ENCODE peak calls at places on chromosome 14, in six cellular contexts. X is gastrocnemius medialis; U is lung; F is effector memory CD4-positive, alpha-beta T cell; M is Peyer's patch; B is psoas muscle. S is an unnamed sample.
A peak's percentile ranks its signal among the peaks of the same experiment; 100 is the strongest.

GRCh38 chr14:54098536-54098935 is 141.9 kb upstream of the BMP4 start:
- DNase-seq in X (no peak), M (no peak), F (no peak), B (no peak), U (no peak), S (no peak)

GRCh38 chr14:59583755-59584154 is 7.1 kb upstream of the CCDC175 start:
- DNase-seq in F (no peak), X (no peak), U (no peak), B (no peak), M (no peak), S (no peak)

GRCh38 chr14:58749066-58749669 is 111.4 kb downstream of the DACT1 start:
- DNase-seq in U (no peak), M (no peak), B (no peak), X (no peak), F (no peak), S (peak; percentile 7)

GRCh38 chr14:70213721-70214282 is 25.1 kb upstream of the SLC8A3 start:
- DNase-seq in X (no peak), B (no peak), F (no peak), M (no peak), U (no peak), S (no peak)

GRCh38 chr14:77120771-77121743 is 20.5 kb downstream of the ZDHHC22 start:
- DNase-seq in B (no peak), X (no peak), U (no peak), F (no peak), M (no peak), S (no peak)

GRCh38 chr14:64417042-64417770 is 29.1 kb downstream of the MTHFD1 start:
- DNase-seq in F (no peak), U (no peak), M (no peak), X (no peak), B (no peak), S (no peak)

GRCh38 chr14:59768855-59769254 is 101.7 kb downstream of the RTN1 start:
- DNase-seq in B (no peak), M (no peak), F (no peak), X (no peak), U (no peak), S (no peak)

GRCh38 chr14:91906374-91906773 is 39.0 kb upstream of the TC2N start:
- DNase-seq in M (no peak), F (no peak), U (no peak), X (no peak), B (no peak), S (no peak)

GRCh38 chr14:102684276-102684663 is 91.8 kb downstream of the RCOR1 start:
- DNase-seq in U (no peak), F (no peak), B (no peak), M (no peak), X (no peak), S (no peak)

GRCh38 chr14:102688290-102688689 is 89.0 kb upstream of the TRAF3 start:
- DNase-seq in X (no peak), U (peak; percentile 60), F (no peak), M (no peak), B (no peak), S (no peak)

GRCh38 chr14:102678394-102678793 is 85.9 kb downstream of the RCOR1 start:
- DNase-seq in X (no peak), F (no peak), B (no peak), M (no peak), U (no peak), S (no peak)

GRCh38 chr14:102686176-102686801 is 91.0 kb upstream of the TRAF3 start:
- DNase-seq in U (no peak), B (no peak), M (no peak), F (no peak), X (no peak), S (no peak)

DNA sequence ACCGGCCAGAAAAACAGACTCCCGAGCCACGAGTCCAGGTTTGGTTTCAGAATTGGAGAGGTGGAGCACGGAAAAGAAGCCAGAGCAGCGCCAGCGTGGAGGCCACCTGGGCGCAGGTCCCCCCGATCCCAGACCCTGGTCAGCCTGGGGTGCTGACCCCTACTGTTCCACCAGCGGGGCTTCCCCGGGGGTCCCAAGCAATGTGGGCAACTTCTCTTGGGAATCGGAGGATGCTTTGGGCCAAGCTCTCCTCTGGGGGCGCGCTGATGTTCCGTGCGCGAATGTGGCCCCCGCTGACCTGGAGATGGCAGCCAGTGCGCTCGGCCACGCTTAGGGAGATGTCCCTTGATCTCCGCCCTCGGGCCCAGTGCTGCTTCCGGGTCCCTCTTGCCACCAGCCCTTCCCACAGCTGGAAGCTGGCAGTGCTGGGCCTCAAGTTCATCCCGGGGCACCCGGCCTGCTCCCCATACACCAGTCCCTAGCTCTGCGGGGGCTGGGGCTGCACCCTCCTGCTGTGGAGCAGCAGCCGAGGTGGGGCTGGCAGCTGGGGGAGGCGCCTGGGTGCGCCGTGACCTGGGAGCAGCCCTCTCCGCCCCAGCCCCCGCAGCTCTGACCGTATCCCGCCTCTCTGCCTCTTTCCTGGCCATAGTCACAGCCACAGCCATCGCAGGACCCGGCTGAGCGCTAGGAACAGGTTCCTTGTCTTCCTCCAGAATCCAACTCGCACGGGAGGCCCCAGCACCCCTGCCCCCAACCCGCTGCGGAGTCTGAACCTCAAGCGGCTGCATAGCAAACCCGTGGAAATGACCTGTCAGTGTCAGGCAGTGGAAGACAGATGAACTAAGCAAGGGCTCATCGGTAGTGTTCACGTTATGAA is 91.2 kb downstream of the RCOR1 start:
- DNase-seq in X (no peak), F (no peak), M (peak; percentile 79), U (no peak), B (no peak), S (no peak)
- H3K27ac ChIP-seq in X (no peak overlapping the region), F (no peak overlapping the region), M (peak overlapping the region; percentile 87), U (no peak overlapping the region), B (no peak overlapping the region), S (no peak overlapping the region)

GRCh38 chr14:74988131-74988530 is 14.6 kb upstream of the EIF2B2 start:
- DNase-seq in U (no peak), X (no peak), B (no peak), M (no peak), F (no peak), S (no peak)
- H3K27ac ChIP-seq in U (no peak overlapping the region), X (peak overlapping the region; percentile 31), B (peak overlapping the region; percentile 73), M (no peak overlapping the region), F (no peak overlapping the region), S (no peak overlapping the region)

GRCh38 chr14:99971087-99971928 is 93.9 kb upstream of the EVL start:
- DNase-seq in M (peak; percentile 89), F (peak; percentile 70), X (peak; percentile 54), U (peak; percentile 74), B (peak; percentile 85), S (peak; percentile 87)
- H3K27ac ChIP-seq in M (peak overlapping the region; percentile 78), F (no peak overlapping the region), X (peak overlapping the region; percentile 60), U (peak overlapping the region; percentile 80), B (peak overlapping the region; percentile 69), S (peak overlapping the region; percentile 58)

DNA sequence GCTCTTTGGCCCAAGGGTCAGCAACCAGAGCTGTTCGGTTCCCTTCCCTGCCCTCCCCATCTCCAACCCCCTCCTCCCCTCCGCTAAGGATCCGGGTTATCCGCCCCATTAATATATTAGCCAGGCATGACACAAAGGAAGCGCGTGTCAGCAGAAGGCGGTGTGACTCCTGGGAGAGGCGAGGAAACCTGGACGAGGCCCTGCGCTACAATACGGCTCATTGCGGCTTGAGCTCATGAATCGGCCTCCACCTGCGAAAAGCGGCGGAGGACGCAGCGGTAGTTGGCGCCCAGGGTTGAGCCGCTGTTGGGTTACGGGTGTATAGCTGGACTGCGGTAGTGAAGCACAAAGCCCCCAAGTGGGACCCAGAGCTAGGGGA is 10.0 kb downstream of the FOXA1 start:
- DNase-seq in M (no peak), B (no peak), X (no peak), U (no peak), F (no peak), S (no peak)
- H3K27ac ChIP-seq in M (peak overlapping the region; percentile 55), B (no peak overlapping the region), X (no peak overlapping the region), U (peak overlapping the region; percentile 85), F (no peak overlapping the region), S (no peak overlapping the region)

GRCh38 chr14:74695406-74695805 is 17.5 kb downstream of the AREL1 start:
- DNase-seq in U (no peak), M (no peak), F (no peak), X (no peak), B (no peak), S (no peak)

GRCh38 chr14:74686324-74686723 is 26.6 kb downstream of the AREL1 start:
- DNase-seq in F (no peak), U (no peak), B (no peak), X (no peak), M (no peak), S (no peak)

DNA sequence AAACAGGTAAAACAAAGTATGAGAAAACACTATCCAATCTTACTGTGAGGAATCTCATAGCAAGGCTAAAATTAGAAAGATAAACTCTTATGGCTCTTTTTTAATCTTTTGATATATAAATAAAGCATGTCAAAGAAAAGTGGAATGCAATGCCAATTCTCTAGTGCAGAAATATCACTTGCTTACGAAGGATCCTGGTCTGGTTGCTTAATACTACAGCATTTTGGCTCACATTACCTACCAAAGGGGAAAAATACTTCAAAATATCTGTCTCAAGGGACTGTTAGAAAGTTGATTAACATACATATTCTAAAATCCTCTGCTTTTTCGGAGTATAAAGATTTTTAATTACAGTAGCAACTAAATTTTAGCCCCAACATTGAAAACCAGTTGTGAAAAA is 21.4 kb downstream of the AREL1 start:
- DNase-seq in X (no peak), U (no peak), M (no peak), B (no peak), F (no peak), S (no peak)
- H3K27ac ChIP-seq in X (peak overlapping the region; percentile 37), U (no peak overlapping the region), M (no peak overlapping the region), B (no peak overlapping the region), F (no peak overlapping the region), S (no peak overlapping the region)

GRCh38 chr14:61750708-61751474 is 11.3 kb upstream of the SNAPC1 start:
- DNase-seq in F (peak; percentile 62), M (peak; percentile 92), X (peak; percentile 86), U (peak; percentile 89), B (peak; percentile 94), S (peak; percentile 53)
- H3K27ac ChIP-seq in F (peak overlapping the region; percentile 42), M (peak overlapping the region; percentile 85), X (peak overlapping the region; percentile 78), U (peak overlapping the region; percentile 97), B (peak overlapping the region; percentile 92), S (peak overlapping the region; percentile 75)

DNA sequence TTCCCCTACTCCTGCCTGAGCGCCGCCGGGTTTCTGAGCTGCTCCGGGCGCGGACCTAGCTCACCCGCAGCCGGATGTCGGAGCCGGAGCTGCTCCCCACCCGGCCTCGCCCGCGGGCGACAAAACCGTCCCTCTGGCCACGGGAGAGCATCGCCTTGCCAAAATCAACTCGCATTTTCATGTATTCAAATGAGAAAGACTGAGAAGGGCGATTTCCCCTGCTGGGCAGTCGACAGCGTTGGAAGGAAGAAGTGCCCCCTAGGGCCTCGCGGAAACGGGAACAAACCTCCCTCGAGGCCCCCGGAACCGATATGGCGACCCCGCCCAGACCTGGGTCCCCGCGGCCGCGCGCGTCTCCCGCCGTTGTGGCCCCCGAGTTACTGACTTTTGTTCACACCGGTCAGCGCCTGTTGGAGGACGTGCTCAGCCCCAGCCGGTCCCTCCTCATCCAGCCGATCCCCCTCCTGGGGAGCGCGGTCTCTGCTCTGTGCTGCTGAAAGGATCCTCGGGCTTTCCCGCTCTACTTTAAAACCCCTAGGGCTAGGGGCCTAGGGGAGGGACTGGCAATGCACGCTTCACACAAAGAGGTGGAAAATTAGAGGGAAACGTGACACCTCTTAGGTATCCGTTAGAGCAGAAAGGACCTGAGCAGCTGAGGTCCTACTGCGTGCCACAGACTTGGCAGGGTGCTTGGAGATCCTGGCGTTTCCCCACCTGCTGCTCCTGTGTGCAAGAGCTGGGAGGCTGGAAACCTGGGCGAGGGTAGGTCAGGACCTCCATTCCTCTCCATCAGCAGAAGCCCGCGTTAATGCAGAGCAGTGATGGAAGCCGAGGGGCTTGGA is 4.3 kb downstream of the TTC6 start:
- DNase-seq in X (no peak), B (no peak), U (no peak), F (no peak), M (no peak), S (no peak)
- H3K27ac ChIP-seq in X (no peak overlapping the region), B (no peak overlapping the region), U (peak overlapping the region; percentile 6), F (no peak overlapping the region), M (no peak overlapping the region), S (no peak overlapping the region)

S was measured in naive thymus-derived CD4-positive, alpha-beta T cell.